ENCODE peak calls at places on chromosomes 12 and 14, in six cellular contexts. W, T, D, U, R and Z are unnamed samples.

GRCh38 chr12:108635201-108635996 is 1.7 kb upstream of the SELPLG start:
- DNase-seq in W (no peak), D (peak; percentile 37), U (no peak), R (no peak), T (no peak), Z (no peak)

GRCh38 chr12:5945071-5946008 is at the start of gene ANO2:
- DNase-seq in R (peak; percentile 74), U (no peak), T (no peak), W (no peak), D (no peak), Z (peak; percentile 63)

GRCh38 chr14:86057018-86057667 is 527.2 kb downstream of the FLRT2 start:
- DNase-seq in W (no peak), D (peak; percentile 23), R (peak; percentile 58), T (peak; percentile 45), U (no peak), Z (no peak)

GRCh38 chr14:93712838-93713724 is 75.2 kb downstream of the PRIMA1 start:
- DNase-seq in D (peak; percentile 2), R (no peak), T (no peak), U (no peak), W (no peak), Z (no peak)

GRCh38 chr12:96314723-96315122 is 85.5 kb downstream of the CDK17 start:
- DNase-seq in T (no peak), R (no peak), D (no peak), W (no peak), U (no peak), Z (no peak)

GRCh38 chr12:109737631-109738030 is 24.0 kb downstream of the FAM222A start:
- DNase-seq in R (peak; percentile 35), D (no peak), T (no peak), W (peak; percentile 25), U (no peak), Z (peak; percentile 17)

GRCh38 chr14:92729632-92730358 is 18.6 kb downstream of the LGMN start:
- DNase-seq in W (no peak), D (peak; percentile 78), U (no peak), R (no peak), T (peak; percentile 80), Z (no peak)

GRCh38 chr14:44112774-44113460 is 394.2 kb downstream of the FSCB start:
- DNase-seq in U (no peak), R (no peak), W (no peak), T (peak; percentile 11), D (no peak), Z (no peak)

GRCh38 chr12:32198555-32198954 is 91.9 kb downstream of the BICD1 start:
- DNase-seq in R (no peak), U (no peak), T (peak; percentile 39), D (peak; percentile 13), W (no peak), Z (no peak)

GRCh38 chr12:127416796-127417195 is 850.2 kb upstream of the TMEM132C start:
- DNase-seq in R (no peak), W (no peak), U (no peak), D (no peak), T (no peak), Z (no peak)

GRCh38 chr12:541676-542289 is 82.0 kb downstream of the B4GALNT3 start:
- DNase-seq in W (no peak), D (no peak), U (no peak), R (no peak), T (no peak), Z (no peak)

GRCh38 chr12:71626098-71626497 is 37.5 kb downstream of the ZFC3H1 start:
- DNase-seq in W (no peak), T (peak; percentile 21), R (no peak), U (no peak), D (no peak), Z (no peak)

GRCh38 chr12:58530421-58531067 is 389.8 kb downstream of the LRIG3 start:
- DNase-seq in R (no peak), T (peak; percentile 55), U (no peak), W (no peak), D (peak; percentile 86), Z (no peak)

GRCh38 chr12:45729233-45730115 is at the start of gene ARID2:
- DNase-seq in R (peak; percentile 74), T (peak; percentile 70), U (no peak), D (peak; percentile 62), W (peak; percentile 67), Z (no peak)

GRCh38 chr14:89121961-89122675 is 294.9 kb downstream of the FOXN3 start:
- DNase-seq in R (peak; percentile 35), D (no peak), U (no peak), T (no peak), W (no peak), Z (no peak)

GRCh38 chr14:90274808-90275454 is 18.6 kb downstream of the PSMC1 start:
- DNase-seq in R (no peak), D (peak; percentile 54), W (no peak), T (peak; percentile 82), U (no peak), Z (no peak)

GRCh38 chr14:104730504-104730903 is 6.5 kb downstream of the ADSS1 start:
- DNase-seq in D (no peak), U (no peak), T (no peak), W (no peak), R (no peak), Z (no peak)

GRCh38 chr14:52005625-52006024 is 16.3 kb downstream of the RTRAF start:
- DNase-seq in D (no peak), T (no peak), W (no peak), U (no peak), R (no peak), Z (no peak)

GRCh38 chr14:97994020-97994531 is 1196.9 kb downstream of the VRK1 start:
- DNase-seq in D (no peak), W (no peak), U (no peak), T (no peak), R (no peak), Z (no peak)

GRCh38 chr12:20451759-20452158 is 83.4 kb downstream of the PDE3A start:
- DNase-seq in R (no peak), W (no peak), D (peak; percentile 41), T (peak; percentile 77), U (peak; percentile 10), Z (no peak)

GRCh38 chr12:112847708-112848337 is 56.3 kb downstream of the RPH3A start:
- DNase-seq in D (no peak), W (no peak), U (no peak), T (no peak), R (no peak), Z (no peak)

GRCh38 chr14:41642402-41643195 is 35.9 kb downstream of the LRFN5 start:
- DNase-seq in W (no peak), U (no peak), T (peak; percentile 36), D (no peak), R (no peak), Z (no peak)

GRCh38 chr12:85971800-85972199 is 97.7 kb downstream of the NTS start:
- DNase-seq in T (no peak), D (no peak), R (no peak), U (no peak), W (no peak), Z (no peak)
- TF ChIP-seq CTCF in T (no peak), D (no peak), R (no peak), U (peak; percentile 11), W (no peak), Z (peak; percentile 48)

GRCh38 chr12:84911331-84912190 is 1.0 kb downstream of the SLC6A15 start:
- DNase-seq in T (peak; percentile 86), U (peak; percentile 67), D (peak; percentile 63), R (peak; percentile 89), W (no peak), Z (no peak)
- TF ChIP-seq CTCF in T (no peak), U (no peak), D (no peak), R (no peak), W (no peak), Z (no peak)

GRCh38 chr14:50340945-50341344 is 28.8 kb downstream of the DMAC2L start:
- DNase-seq in D (no peak), T (no peak), U (no peak), W (no peak), R (peak; percentile 41), Z (no peak)

GRCh38 chr14:50343424-50343823 is 31.3 kb downstream of the DMAC2L start:
- DNase-seq in D (peak; percentile 71), T (no peak), R (no peak), W (no peak), U (no peak), Z (no peak)

GRCh38 chr14:50344116-50344775 is 32.1 kb downstream of the DMAC2L start:
- DNase-seq in D (no peak), T (no peak), W (no peak), U (no peak), R (no peak), Z (no peak)

GRCh38 chr14:50340045-50340444 is 27.9 kb downstream of the DMAC2L start:
- DNase-seq in U (no peak), T (no peak), D (no peak), R (no peak), W (no peak), Z (no peak)

DNA sequence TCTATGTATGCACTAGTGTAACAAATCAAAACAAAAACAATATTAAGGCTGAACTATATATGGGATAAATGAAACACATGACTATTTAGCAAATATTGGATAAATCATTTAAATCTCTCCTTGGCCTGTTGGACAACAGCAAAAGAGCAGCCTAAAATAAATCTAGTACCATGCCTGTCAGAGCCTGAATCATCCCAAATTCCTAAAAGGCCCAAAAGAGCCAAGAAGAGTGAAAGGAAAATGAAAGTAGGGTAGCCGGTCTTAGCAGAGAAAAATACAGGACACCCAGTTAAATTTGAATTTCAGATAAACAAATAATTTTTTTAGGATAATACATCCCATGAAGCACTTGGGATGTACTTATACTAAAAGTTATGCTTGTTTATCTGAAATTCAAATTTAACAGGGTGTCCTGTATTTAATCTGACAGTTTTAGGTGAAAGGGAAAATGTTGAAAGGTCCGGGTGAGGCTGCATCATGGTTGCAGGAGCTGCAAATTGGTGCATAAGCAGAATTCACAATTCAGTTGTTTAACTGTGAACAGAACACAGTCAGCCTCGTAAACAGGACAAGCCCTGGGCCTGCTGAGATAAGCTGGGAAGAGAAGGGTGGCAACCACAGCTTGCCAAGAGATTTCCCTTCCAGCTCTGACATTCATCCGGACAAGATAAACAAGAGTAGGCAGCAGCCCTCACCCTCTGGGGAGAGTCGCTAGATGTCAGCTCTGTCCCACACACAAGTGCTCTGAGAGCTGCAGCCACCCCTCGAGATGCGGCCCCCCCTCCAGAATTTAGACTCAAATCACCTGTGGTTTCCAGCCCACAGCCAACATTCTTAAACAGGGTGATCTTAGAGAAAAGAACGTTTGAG is 30.3 kb downstream of the DMAC2L start:
- DNase-seq in W (no peak), R (peak; percentile 54), D (peak; percentile 94), T (peak; percentile 76), U (peak; percentile 21), Z (no peak)
- TF ChIP-seq CTCF in W (no peak), R (no peak), D (peak; percentile 64), T (peak; percentile 21), U (peak; percentile 27), Z (peak; percentile 80)

DNA sequence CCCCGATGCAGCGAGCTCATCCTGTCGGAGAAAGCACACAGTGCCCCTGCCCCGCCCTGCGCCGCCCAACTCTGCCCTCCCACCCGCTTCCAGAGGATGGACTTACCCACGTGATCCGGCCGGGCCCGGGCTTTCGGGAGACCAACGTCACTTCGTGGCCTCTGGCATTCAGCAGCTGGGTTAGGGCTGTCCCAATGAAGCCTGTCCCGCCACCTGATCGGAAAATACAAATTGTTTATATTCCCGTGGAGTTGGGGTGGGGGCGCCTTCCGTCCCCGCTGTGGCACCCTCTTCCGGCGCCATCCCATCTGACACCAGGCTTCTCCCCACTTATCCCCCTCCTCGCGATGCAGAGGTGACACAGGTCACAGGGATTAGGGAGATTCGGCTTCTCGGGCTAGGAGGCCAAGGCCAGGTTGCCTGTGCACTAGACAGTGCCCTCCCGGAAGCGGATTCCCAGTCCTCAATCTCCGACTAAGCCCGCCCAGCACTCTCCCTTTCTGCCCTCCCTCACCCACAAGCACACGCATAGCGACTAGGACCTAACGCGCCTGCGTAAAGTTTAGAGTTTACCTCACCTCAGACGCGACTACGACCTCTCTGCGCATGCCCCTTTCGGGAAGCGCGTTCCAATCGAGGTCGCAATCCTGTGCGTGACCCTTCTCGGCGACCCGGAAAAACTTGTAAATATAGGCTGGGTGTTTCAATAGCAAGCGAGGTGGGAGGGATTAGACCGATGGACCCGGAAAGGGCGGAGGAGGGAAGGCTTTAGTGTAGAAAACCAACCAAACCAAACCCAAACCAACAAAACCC is at the start of gene SDR39U1:
- DNase-seq in D (peak; percentile 99), T (peak; percentile 100), U (peak; percentile 95), R (peak; percentile 96), W (peak; percentile 98), Z (peak; percentile 98)
- TF ChIP-seq CTCF in D (no peak), T (no peak), U (no peak), R (no peak), W (no peak), Z (peak; percentile 39)